ENCODE peak calls at places on chromosomes 12 and 14, in ten cellular contexts. G is GM12864; Y is GM10248; P is nephron progenitor cell; D is upper lobe of right lung; B is AG09319; F is CD8-positive, alpha-beta T cell; C is brain microvascular endothelial cell; W is kidney epithelial cell; L is IMR-90. R is an unnamed sample.

GRCh38 chr12:88310069-88310468 is 168.0 kb downstream of the TMTC3 start:
- DNase-seq in G (no peak), F (no peak), C (peak; percentile 81), L (peak; percentile 88), D (no peak), P (peak; percentile 8), W (no peak), B (no peak), Y (no peak), R (no peak)

GRCh38 chr14:83702619-83703018 is 1827.3 kb upstream of the FLRT2 start:
- DNase-seq in W (no peak), C (no peak), Y (no peak), F (no peak), B (no peak), D (no peak), G (no peak), L (no peak), P (no peak), R (no peak)

GRCh38 chr12:101570022-101570421 is 24.7 kb upstream of the MYBPC1 start:
- DNase-seq in B (peak; percentile 7), P (no peak), Y (no peak), C (peak; percentile 25), L (peak; percentile 63), G (no peak), D (no peak), W (no peak), F (no peak), R (no peak)

GRCh38 chr12:84585996-84586395 is 326.6 kb downstream of the SLC6A15 start:
- DNase-seq in P (no peak), G (no peak), D (no peak), Y (no peak), C (peak; percentile 27), W (no peak), L (peak; percentile 4), F (no peak), B (no peak), R (no peak)

GRCh38 chr14:22531451-22532344 is 57.3 kb downstream of the DAD1 start:
- DNase-seq in B (no peak), W (no peak), F (no peak), C (no peak), Y (peak; percentile 60), G (peak; percentile 95), P (no peak), D (no peak), L (no peak), R (no peak)

GRCh38 chr12:6768385-6769002 is 2.3 kb downstream of the PTMS start:
- DNase-seq in B (no peak), L (peak; percentile 33), G (no peak), C (no peak), P (no peak), W (no peak), D (no peak), F (no peak), Y (no peak), R (no peak)

GRCh38 chr12:116461060-116461459 is 98.1 kb upstream of the MAP1LC3B2 start:
- DNase-seq in W (no peak), B (no peak), L (no peak), C (no peak), D (no peak), G (no peak), Y (no peak), P (no peak), F (no peak), R (no peak)

GRCh38 chr12:2640281-2640680 is 154.5 kb upstream of the FKBP4 start:
- DNase-seq in C (no peak), D (no peak), G (no peak), B (peak; percentile 38), F (no peak), P (no peak), W (no peak), L (no peak), Y (no peak), R (no peak)

GRCh38 chr14:59698793-59699192 is 122.2 kb upstream of the CCDC175 start:
- DNase-seq in F (no peak), W (no peak), P (no peak), L (no peak), Y (no peak), B (no peak), C (peak; percentile 43), D (no peak), G (no peak), R (no peak)

GRCh38 chr14:85576161-85576560 is 46.2 kb downstream of the FLRT2 start:
- DNase-seq in P (no peak), D (no peak), G (no peak), W (no peak), C (no peak), Y (no peak), B (peak; percentile 44), F (no peak), L (peak; percentile 31), R (no peak)

GRCh38 chr12:121530600-121531355 is 50.0 kb downstream of the KDM2B start:
- DNase-seq in W (peak; percentile 37), F (peak; percentile 79), C (peak; percentile 69), Y (peak; percentile 66), D (peak; percentile 88), B (peak; percentile 38), P (no peak), G (peak; percentile 76), L (peak; percentile 88), R (no peak)

DNA sequence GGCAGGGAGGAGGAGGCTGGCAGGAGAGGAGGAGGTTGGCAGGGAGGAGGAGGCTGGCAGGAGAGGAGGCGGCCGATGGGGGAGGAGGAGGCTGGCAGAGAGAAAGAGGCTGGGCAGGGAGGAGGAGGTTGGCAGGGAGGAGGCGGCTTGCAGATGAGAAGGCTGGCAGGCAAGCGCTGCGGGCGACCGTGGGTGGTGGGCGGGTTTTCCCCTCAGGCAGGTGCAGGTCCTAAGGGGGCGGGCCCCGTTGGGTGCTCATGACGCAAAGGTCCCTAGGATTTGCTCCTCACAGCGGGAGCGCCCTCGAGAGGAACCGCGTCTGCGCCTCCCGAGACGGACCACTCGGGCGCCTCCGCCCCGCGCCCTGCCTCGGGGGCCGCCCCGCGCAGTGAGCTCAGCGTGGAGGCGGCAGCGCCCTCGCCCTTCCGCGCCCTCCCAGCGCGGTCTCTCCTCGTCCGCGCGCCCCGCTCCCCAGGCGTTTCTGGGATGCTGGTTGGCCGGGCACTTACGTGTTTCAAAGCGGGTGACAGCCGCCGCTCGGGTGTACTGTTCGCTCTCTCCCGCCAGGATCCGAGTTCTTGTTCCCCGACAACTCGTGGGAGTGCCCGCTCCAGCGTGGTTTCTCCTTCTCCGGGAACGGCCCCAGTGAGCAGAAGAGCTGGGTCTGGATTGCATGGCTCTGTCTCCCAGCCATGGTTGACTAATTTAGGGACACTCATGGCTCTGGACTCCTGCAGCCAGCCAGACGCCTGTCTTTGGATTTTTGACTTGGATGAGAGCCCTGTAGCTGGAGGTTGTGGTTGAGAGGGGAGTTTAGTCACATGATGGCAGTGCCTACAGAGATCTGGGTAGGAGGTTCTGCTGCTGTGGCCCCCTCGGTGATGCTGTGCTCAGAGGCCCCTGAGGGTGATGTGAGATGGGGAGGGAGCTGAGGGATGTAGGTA is 64.1 kb upstream of the PPP4R3A start:
- DNase-seq in G (no peak), Y (peak; percentile 58), B (no peak), L (peak; percentile 25), P (peak; percentile 70), W (no peak), D (peak; percentile 82), F (peak; percentile 62), C (peak; percentile 31), R (peak; percentile 29)
- TF ChIP-seq CTCF in G (no peak), Y (no peak), B (no peak), L (no peak), P (no peak), W (no peak), D (no peak), F (no peak), C (peak; percentile 8), R (no peak)

GRCh38 chr12:10365716-10366433 is 24.0 kb downstream of the KLRK1 start:
- DNase-seq in P (no peak), W (no peak), F (no peak), D (no peak), L (peak; percentile 33), Y (no peak), G (no peak), C (no peak), B (no peak), R (no peak)
- TF ChIP-seq CTCF in P (no peak), W (peak; percentile 32), F (peak; percentile 18), D (peak; percentile 13), L (peak; percentile 17), Y (no peak), G (peak; percentile 14), C (peak; percentile 54), B (no peak), R (peak; percentile 47)

GRCh38 chr14:93956082-93956481 is 20.3 kb downstream of the ASB2 start:
- DNase-seq in W (no peak), G (no peak), C (no peak), L (no peak), Y (no peak), B (no peak), F (no peak), D (no peak), P (no peak), R (no peak)
- TF ChIP-seq CTCF in W (no peak), G (no peak), C (no peak), L (no peak), Y (no peak), B (no peak), F (no peak), D (no peak), P (no peak), R (no peak)

DNA sequence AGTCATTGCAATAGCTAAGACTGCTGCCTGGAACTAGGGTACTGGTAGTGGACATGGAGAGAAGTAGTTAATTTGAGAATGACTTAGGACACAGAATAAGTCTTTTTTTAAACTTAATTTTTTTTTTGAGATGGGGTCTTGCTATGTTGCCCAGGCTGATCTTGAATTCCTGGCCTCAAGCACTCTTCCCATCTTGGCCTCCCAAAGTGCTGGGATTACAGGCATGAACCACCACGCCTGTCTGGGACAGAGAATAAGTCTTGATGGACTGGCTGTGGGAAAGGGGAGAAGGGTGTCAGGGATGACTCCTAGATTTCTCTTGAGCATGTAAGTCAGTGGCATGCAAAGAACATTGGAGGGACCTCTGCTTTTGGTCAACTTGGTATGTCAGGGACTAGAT is 42.9 kb downstream of the LIN52 start:
- DNase-seq in G (no peak), W (no peak), B (no peak), P (no peak), D (no peak), C (no peak), F (no peak), L (no peak), Y (no peak), R (no peak)
- TF ChIP-seq CTCF in G (no peak), W (no peak), B (no peak), P (no peak), D (no peak), C (no peak), F (no peak), L (no peak), Y (no peak), R (no peak)

DNA sequence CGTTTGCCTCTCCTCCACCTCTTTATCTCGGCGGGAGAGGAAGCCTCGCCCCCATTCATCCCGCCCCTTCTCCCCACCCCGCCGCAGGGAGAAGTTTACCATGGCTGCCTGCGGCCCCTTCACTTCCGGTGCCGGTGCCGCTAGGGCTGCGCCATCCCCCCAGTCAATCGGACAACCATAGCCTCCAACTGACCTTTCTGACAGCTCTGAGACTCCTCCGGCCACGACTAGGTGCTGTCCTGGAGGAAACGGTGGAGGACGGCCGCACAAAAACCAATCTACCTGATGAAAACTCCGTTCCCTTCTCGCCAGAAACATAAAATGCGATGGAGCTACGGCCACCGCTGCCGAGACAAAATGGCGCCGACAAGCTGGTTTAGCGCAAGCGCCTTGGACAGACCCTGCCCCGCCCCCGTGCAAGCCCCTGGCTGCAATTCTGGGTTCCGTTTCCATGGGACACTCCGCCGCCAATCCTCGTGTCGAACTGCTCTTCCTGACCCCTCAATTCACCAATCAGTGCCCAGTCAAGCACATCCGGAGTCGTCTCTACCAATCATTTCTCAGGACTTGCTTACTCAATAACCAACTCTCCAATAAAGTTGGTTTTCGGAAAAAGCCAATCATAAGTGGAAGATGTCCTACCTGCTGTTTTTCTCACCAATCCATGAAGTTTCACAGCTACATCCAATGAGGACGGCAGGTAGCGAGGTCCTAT is 436 bp upstream of the ARID4A start:
- DNase-seq in C (peak; percentile 100), P (peak; percentile 98), B (peak; percentile 100), W (peak; percentile 100), G (peak; percentile 100), Y (peak; percentile 95), D (peak; percentile 99), F (peak; percentile 98), L (peak; percentile 100), R (peak; percentile 95)
- TF ChIP-seq CTCF in C (no peak), P (no peak), B (no peak), W (no peak), G (peak; percentile 10), Y (no peak), D (no peak), F (no peak), L (no peak), R (no peak)

R was measured in progenitor cell of endocrine pancreas.